ENCODE peak calls at places on chromosomes 2 and 18, in five cellular contexts. F is tibial nerve; Q is GM23248; D is CD8-positive, alpha-beta memory T cell; T is CD8-positive, alpha-beta T cell. K is an unnamed sample.

GRCh38 chr18:57210101-57210661 is 63.3 kb downstream of the BOD1L2 start:
- DNase-seq in F (peak), Q (peak), D (no peak), T (no peak), K (peak)

GRCh38 chr2:5391361-5391760 is 300.8 kb upstream of the SOX11 start:
- DNase-seq in F (no peak), Q (no peak), D (no peak), T (no peak), K (no peak)

GRCh38 chr2:238459081-238459629 is 32.4 kb downstream of the ASB1 start:
- DNase-seq in F (peak), Q (peak), D (no peak), T (no peak), K (no peak)

GRCh38 chr2:206176128-206176527 is 16.4 kb downstream of the EEF1B2 start:
- DNase-seq in F (no peak), Q (peak), D (no peak), T (no peak), K (no peak)

GRCh38 chr2:110657721-110658305 is 20.1 kb downstream of the BUB1 start:
- DNase-seq in F (no peak), Q (no peak), D (no peak), T (no peak), K (no peak)

GRCh38 chr2:67719351-67719750 is 322.2 kb downstream of the ETAA1 start:
- DNase-seq in F (no peak), Q (peak), D (no peak), T (no peak), K (no peak)

GRCh38 chr2:46988230-46988629 is 72.6 kb upstream of the MCFD2 start:
- DNase-seq in F (no peak), Q (no peak), D (no peak), T (no peak), K (no peak)

GRCh38 chr2:136957044-136957443 is 191.7 kb downstream of the THSD7B start:
- DNase-seq in F (no peak), Q (no peak), D (no peak), T (no peak), K (no peak)

GRCh38 chr2:74850816-74851566 is 17.1 kb downstream of the HK2 start:
- DNase-seq in F (no peak), Q (peak), D (no peak), T (no peak), K (no peak)

GRCh38 chr18:70182548-70182947 is 22.9 kb downstream of the RTTN start:
- DNase-seq in F (no peak), Q (peak), D (no peak), T (no peak), K (no peak)

GRCh38 chr18:50203801-50204604 is 9.1 kb upstream of the MYO5B start:
- DNase-seq in F (no peak), Q (peak), D (no peak), T (no peak), K (peak)

GRCh38 chr2:88253375-88253774 is 83.2 kb downstream of the THNSL2 start:
- DNase-seq in F (no peak), Q (no peak), D (no peak), T (no peak), K (no peak)

GRCh38 chr18:74797577-74798151 is 200.0 kb downstream of the ZNF407 start:
- DNase-seq in F (no peak), Q (peak), D (no peak), T (no peak), K (no peak)
- H3K27ac ChIP-seq in F (no peak), Q (peak), D (no peak), T (no peak), K (peak)

GRCh38 chr18:48580782-48581181 is 42.0 kb downstream of the CTIF start:
- DNase-seq in F (no peak), Q (peak), D (no peak), T (no peak), K (no peak)

GRCh38 chr18:48578289-48578688 is 39.5 kb downstream of the CTIF start:
- DNase-seq in F (no peak), Q (no peak), D (no peak), T (no peak), K (no peak)

GRCh38 chr18:48581206-48581605 is 42.4 kb downstream of the CTIF start:
- DNase-seq in F (no peak), Q (no peak), D (no peak), T (no peak), K (no peak)

GRCh38 chr18:48581941-48582340 is 43.1 kb downstream of the CTIF start:
- DNase-seq in F (no peak), Q (no peak), D (no peak), T (no peak), K (no peak)

GRCh38 chr18:48580066-48580465 is 41.2 kb downstream of the CTIF start:
- DNase-seq in F (no peak), Q (no peak), D (no peak), T (no peak), K (no peak)
- H3K27ac ChIP-seq in F (no peak), Q (peak), D (no peak), T (no peak), K (no peak)

DNA sequence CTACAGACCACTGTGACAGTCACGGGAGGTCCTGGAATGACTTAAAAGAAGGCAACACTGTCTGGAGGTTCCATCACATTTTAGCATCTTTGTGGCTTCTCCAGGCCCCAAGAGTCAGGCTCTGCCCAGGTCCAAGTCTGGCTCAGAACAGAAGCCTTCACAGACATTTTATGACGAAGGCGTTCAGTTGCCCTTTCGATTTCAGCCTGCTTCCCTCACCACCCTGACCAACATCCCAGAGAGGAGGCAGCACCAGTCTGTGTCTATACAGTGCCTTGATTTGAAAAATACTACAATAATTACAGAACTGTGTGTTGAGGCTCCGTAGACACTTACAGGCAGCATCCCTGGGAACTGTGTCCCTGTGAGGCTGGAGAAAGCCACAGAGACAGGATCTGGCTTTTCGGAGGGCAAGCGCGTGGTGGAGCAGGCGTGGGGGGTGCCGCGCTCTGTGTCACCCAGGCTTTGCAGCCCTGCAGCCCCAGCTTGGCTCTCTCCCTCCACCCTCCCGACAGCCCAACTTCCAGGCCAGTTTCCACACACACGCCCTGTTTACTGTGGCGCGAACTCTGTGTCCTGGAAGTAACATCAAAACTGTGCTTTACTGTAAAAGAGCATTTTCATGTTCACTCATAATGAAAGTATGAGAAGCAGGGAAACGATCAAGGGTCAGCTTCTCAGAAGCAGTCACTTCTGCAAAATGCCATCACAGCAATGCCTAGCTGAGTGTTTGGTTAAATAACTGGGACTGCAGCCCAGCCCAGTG is 153.6 kb upstream of the ALKAL2 start:
- DNase-seq in F (no peak), Q (no peak), D (no peak), T (no peak), K (no peak)
- H3K27ac ChIP-seq in F (no peak), Q (no peak), D (no peak), T (no peak), K (no peak)

GRCh38 chr2:38515155-38516074 is 87.3 kb downstream of the HNRNPLL start:
- DNase-seq in F (no peak), Q (peak), D (no peak), T (no peak), K (no peak)
- H3K27ac ChIP-seq in F (peak), Q (no peak), D (peak), T (no peak), K (no peak)